ENCODE peak calls at places on chromosomes 3 and 15, in ten cellular contexts. One of them, this sample, is unnamed.

GRCh38 chr3:12677616-12678015 is 13.7 kb upstream of the RAF1 start:
- DNase-seq in transverse colon: no peak
- DNase-seq in NCI-H1417: no peak
- DNase-seq in stimulated activated CD8-positive, alpha-beta memory T cell treated with anti-CD3 and anti-CD28 coated beads, Interleukin-2, amount 100 ng/mL, for 1 hour: no peak
- DNase-seq in H9: no peak
- DNase-seq in activated T-helper 1 cell treated with anti-CD3 and anti-CD28 coated beads, Interleukin-2, amount 50 U/mL, for 16 hours: no peak
- DNase-seq in NCI-H82: peak
- DNase-seq in lung: no peak
- DNase-seq in stromal cell of bone marrow: no peak
- DNase-seq in B cell: no peak
- DNase-seq in this sample: no peak

GRCh38 chr3:126450744-126451143 is 24.9 kb downstream of the ZXDC start:
- DNase-seq in lung: no peak
- DNase-seq in B cell: no peak
- DNase-seq in NCI-H82: no peak
- DNase-seq in NCI-H1417: no peak
- DNase-seq in activated T-helper 1 cell treated with anti-CD3 and anti-CD28 coated beads, Interleukin-2, amount 50 U/mL, for 16 hours: no peak
- DNase-seq in transverse colon: no peak
- DNase-seq in stromal cell of bone marrow: no peak
- DNase-seq in stimulated activated CD8-positive, alpha-beta memory T cell treated with anti-CD3 and anti-CD28 coated beads, Interleukin-2, amount 100 ng/mL, for 1 hour: no peak
- DNase-seq in H9: no peak
- DNase-seq in this sample: no peak

GRCh38 chr15:52220896-52221660 is 29.9 kb upstream of the GNB5 start:
- DNase-seq in NCI-H82: no peak
- DNase-seq in H9: no peak
- DNase-seq in stromal cell of bone marrow: no peak
- DNase-seq in NCI-H1417: no peak
- DNase-seq in stimulated activated CD8-positive, alpha-beta memory T cell treated with anti-CD3 and anti-CD28 coated beads, Interleukin-2, amount 100 ng/mL, for 1 hour: no peak
- DNase-seq in lung: no peak
- DNase-seq in activated T-helper 1 cell treated with anti-CD3 and anti-CD28 coated beads, Interleukin-2, amount 50 U/mL, for 16 hours: no peak
- DNase-seq in transverse colon: no peak
- DNase-seq in B cell: peak
- DNase-seq in this sample: no peak

GRCh38 chr3:96814581-96815567 is at the start of gene EPHA6:
- DNase-seq in stromal cell of bone marrow: no peak
- DNase-seq in H9: peak
- DNase-seq in NCI-H1417: peak
- DNase-seq in B cell: peak
- DNase-seq in activated T-helper 1 cell treated with anti-CD3 and anti-CD28 coated beads, Interleukin-2, amount 50 U/mL, for 16 hours: no peak
- DNase-seq in lung: no peak
- DNase-seq in transverse colon: no peak
- DNase-seq in NCI-H82: peak
- DNase-seq in stimulated activated CD8-positive, alpha-beta memory T cell treated with anti-CD3 and anti-CD28 coated beads, Interleukin-2, amount 100 ng/mL, for 1 hour: no peak
- DNase-seq in this sample: no peak

GRCh38 chr15:76533995-76534394 is 197.4 kb downstream of the ISL2 start:
- DNase-seq in lung: no peak
- DNase-seq in B cell: no peak
- DNase-seq in NCI-H1417: no peak
- DNase-seq in H9: no peak
- DNase-seq in stromal cell of bone marrow: no peak
- DNase-seq in transverse colon: no peak
- DNase-seq in stimulated activated CD8-positive, alpha-beta memory T cell treated with anti-CD3 and anti-CD28 coated beads, Interleukin-2, amount 100 ng/mL, for 1 hour: no peak
- DNase-seq in activated T-helper 1 cell treated with anti-CD3 and anti-CD28 coated beads, Interleukin-2, amount 50 U/mL, for 16 hours: no peak
- DNase-seq in NCI-H82: no peak
- DNase-seq in this sample: no peak

GRCh38 chr15:90765489-90765888 is 48.3 kb downstream of the BLM start:
- DNase-seq in stromal cell of bone marrow: no peak
- DNase-seq in activated T-helper 1 cell treated with anti-CD3 and anti-CD28 coated beads, Interleukin-2, amount 50 U/mL, for 16 hours: no peak
- DNase-seq in B cell: no peak
- DNase-seq in NCI-H82: no peak
- DNase-seq in stimulated activated CD8-positive, alpha-beta memory T cell treated with anti-CD3 and anti-CD28 coated beads, Interleukin-2, amount 100 ng/mL, for 1 hour: no peak
- DNase-seq in NCI-H1417: no peak
- DNase-seq in transverse colon: no peak
- DNase-seq in H9: no peak
- DNase-seq in lung: no peak
- DNase-seq in this sample: no peak

GRCh38 chr3:122977645-122978466 is 49.7 kb downstream of the SEMA5B start:
- DNase-seq in B cell: no peak
- DNase-seq in NCI-H82: peak
- DNase-seq in stromal cell of bone marrow: no peak
- DNase-seq in stimulated activated CD8-positive, alpha-beta memory T cell treated with anti-CD3 and anti-CD28 coated beads, Interleukin-2, amount 100 ng/mL, for 1 hour: no peak
- DNase-seq in activated T-helper 1 cell treated with anti-CD3 and anti-CD28 coated beads, Interleukin-2, amount 50 U/mL, for 16 hours: no peak
- DNase-seq in lung: peak
- DNase-seq in H9: peak
- DNase-seq in transverse colon: no peak
- DNase-seq in NCI-H1417: no peak
- DNase-seq in this sample: no peak

GRCh38 chr3:158722108-158722507 is 10.1 kb downstream of the RARRES1 start:
- DNase-seq in B cell: no peak
- DNase-seq in transverse colon: no peak
- DNase-seq in activated T-helper 1 cell treated with anti-CD3 and anti-CD28 coated beads, Interleukin-2, amount 50 U/mL, for 16 hours: no peak
- DNase-seq in NCI-H1417: no peak
- DNase-seq in stimulated activated CD8-positive, alpha-beta memory T cell treated with anti-CD3 and anti-CD28 coated beads, Interleukin-2, amount 100 ng/mL, for 1 hour: no peak
- DNase-seq in NCI-H82: no peak
- DNase-seq in lung: no peak
- DNase-seq in H9: no peak
- DNase-seq in stromal cell of bone marrow: no peak
- DNase-seq in this sample: no peak

GRCh38 chr3:63043631-63044030 is 168.4 kb upstream of the CADPS start:
- DNase-seq in H9: no peak
- DNase-seq in stromal cell of bone marrow: no peak
- DNase-seq in lung: no peak
- DNase-seq in B cell: no peak
- DNase-seq in NCI-H82: no peak
- DNase-seq in activated T-helper 1 cell treated with anti-CD3 and anti-CD28 coated beads, Interleukin-2, amount 50 U/mL, for 16 hours: no peak
- DNase-seq in stimulated activated CD8-positive, alpha-beta memory T cell treated with anti-CD3 and anti-CD28 coated beads, Interleukin-2, amount 100 ng/mL, for 1 hour: no peak
- DNase-seq in NCI-H1417: no peak
- DNase-seq in transverse colon: peak
- DNase-seq in this sample: no peak

GRCh38 chr15:39472661-39473657 is 107.9 kb upstream of the THBS1 start:
- DNase-seq in transverse colon: peak
- DNase-seq in lung: peak
- DNase-seq in NCI-H82: no peak
- DNase-seq in B cell: no peak
- DNase-seq in stimulated activated CD8-positive, alpha-beta memory T cell treated with anti-CD3 and anti-CD28 coated beads, Interleukin-2, amount 100 ng/mL, for 1 hour: no peak
- DNase-seq in activated T-helper 1 cell treated with anti-CD3 and anti-CD28 coated beads, Interleukin-2, amount 50 U/mL, for 16 hours: no peak
- DNase-seq in stromal cell of bone marrow: peak
- DNase-seq in H9: no peak
- DNase-seq in NCI-H1417: no peak
- DNase-seq in this sample: no peak

GRCh38 chr15:66943456-66944095 is 121.8 kb upstream of the SMAD3 start:
- DNase-seq in transverse colon: peak
- DNase-seq in H9: no peak
- DNase-seq in activated T-helper 1 cell treated with anti-CD3 and anti-CD28 coated beads, Interleukin-2, amount 50 U/mL, for 16 hours: no peak
- DNase-seq in B cell: no peak
- DNase-seq in stimulated activated CD8-positive, alpha-beta memory T cell treated with anti-CD3 and anti-CD28 coated beads, Interleukin-2, amount 100 ng/mL, for 1 hour: no peak
- DNase-seq in lung: no peak
- DNase-seq in NCI-H1417: peak
- DNase-seq in stromal cell of bone marrow: no peak
- DNase-seq in NCI-H82: peak
- DNase-seq in this sample: no peak

GRCh38 chr3:48472673-48472922 is 26.1 kb downstream of the ATRIP start:
- DNase-seq in lung: no peak
- DNase-seq in H9: no peak
- DNase-seq in activated T-helper 1 cell treated with anti-CD3 and anti-CD28 coated beads, Interleukin-2, amount 50 U/mL, for 16 hours: no peak
- DNase-seq in stimulated activated CD8-positive, alpha-beta memory T cell treated with anti-CD3 and anti-CD28 coated beads, Interleukin-2, amount 100 ng/mL, for 1 hour: no peak
- DNase-seq in B cell: no peak
- DNase-seq in NCI-H82: no peak
- DNase-seq in NCI-H1417: no peak
- DNase-seq in stromal cell of bone marrow: no peak
- DNase-seq in transverse colon: no peak
- DNase-seq in this sample: no peak

GRCh38 chr3:133910422-133910821 is 14.7 kb upstream of the RAB6B start:
- DNase-seq in stimulated activated CD8-positive, alpha-beta memory T cell treated with anti-CD3 and anti-CD28 coated beads, Interleukin-2, amount 100 ng/mL, for 1 hour: no peak
- DNase-seq in NCI-H82: peak
- DNase-seq in activated T-helper 1 cell treated with anti-CD3 and anti-CD28 coated beads, Interleukin-2, amount 50 U/mL, for 16 hours: no peak
- DNase-seq in stromal cell of bone marrow: no peak
- DNase-seq in B cell: no peak
- DNase-seq in NCI-H1417: no peak
- DNase-seq in H9: no peak
- DNase-seq in transverse colon: no peak
- DNase-seq in lung: no peak
- DNase-seq in this sample: no peak

GRCh38 chr15:31511707-31512310 is 185.2 kb downstream of the KLF13 start:
- DNase-seq in H9: peak
- DNase-seq in lung: peak
- DNase-seq in NCI-H1417: no peak
- DNase-seq in stromal cell of bone marrow: no peak
- DNase-seq in NCI-H82: no peak
- DNase-seq in activated T-helper 1 cell treated with anti-CD3 and anti-CD28 coated beads, Interleukin-2, amount 50 U/mL, for 16 hours: no peak
- DNase-seq in transverse colon: no peak
- DNase-seq in B cell: peak
- DNase-seq in stimulated activated CD8-positive, alpha-beta memory T cell treated with anti-CD3 and anti-CD28 coated beads, Interleukin-2, amount 100 ng/mL, for 1 hour: no peak
- DNase-seq in this sample: peak

GRCh38 chr3:108590443-108590842 is 921 bp downstream of the DZIP3 start:
- DNase-seq in H9: no peak
- DNase-seq in NCI-H1417: peak
- DNase-seq in activated T-helper 1 cell treated with anti-CD3 and anti-CD28 coated beads, Interleukin-2, amount 50 U/mL, for 16 hours: no peak
- DNase-seq in transverse colon: no peak
- DNase-seq in B cell: peak
- DNase-seq in stromal cell of bone marrow: no peak
- DNase-seq in lung: no peak
- DNase-seq in stimulated activated CD8-positive, alpha-beta memory T cell treated with anti-CD3 and anti-CD28 coated beads, Interleukin-2, amount 100 ng/mL, for 1 hour: no peak
- DNase-seq in NCI-H82: peak
- DNase-seq in this sample: no peak

GRCh38 chr3:190059242-190059590 is 61.5 kb downstream of the P3H2 start:
- DNase-seq in NCI-H1417: no peak
- DNase-seq in B cell: no peak
- DNase-seq in H9: no peak
- DNase-seq in stromal cell of bone marrow: peak
- DNase-seq in activated T-helper 1 cell treated with anti-CD3 and anti-CD28 coated beads, Interleukin-2, amount 50 U/mL, for 16 hours: no peak
- DNase-seq in NCI-H82: no peak
- DNase-seq in transverse colon: no peak
- DNase-seq in stimulated activated CD8-positive, alpha-beta memory T cell treated with anti-CD3 and anti-CD28 coated beads, Interleukin-2, amount 100 ng/mL, for 1 hour: no peak
- DNase-seq in lung: no peak
- DNase-seq in this sample: no peak

GRCh38 chr15:99125061-99125990 is 20.4 kb downstream of the SYNM start:
- DNase-seq in B cell: no peak
- DNase-seq in lung: no peak
- DNase-seq in stimulated activated CD8-positive, alpha-beta memory T cell treated with anti-CD3 and anti-CD28 coated beads, Interleukin-2, amount 100 ng/mL, for 1 hour: no peak
- DNase-seq in NCI-H1417: no peak
- DNase-seq in stromal cell of bone marrow: peak
- DNase-seq in transverse colon: no peak
- DNase-seq in H9: no peak
- DNase-seq in activated T-helper 1 cell treated with anti-CD3 and anti-CD28 coated beads, Interleukin-2, amount 50 U/mL, for 16 hours: no peak
- DNase-seq in NCI-H82: no peak
- DNase-seq in this sample: no peak

GRCh38 chr3:171044828-171045793 is 18.6 kb upstream of the SLC2A2 start:
- DNase-seq in stromal cell of bone marrow: peak
- DNase-seq in transverse colon: no peak
- DNase-seq in lung: peak
- DNase-seq in stimulated activated CD8-positive, alpha-beta memory T cell treated with anti-CD3 and anti-CD28 coated beads, Interleukin-2, amount 100 ng/mL, for 1 hour: no peak
- DNase-seq in NCI-H1417: no peak
- DNase-seq in NCI-H82: no peak
- DNase-seq in B cell: no peak
- DNase-seq in activated T-helper 1 cell treated with anti-CD3 and anti-CD28 coated beads, Interleukin-2, amount 50 U/mL, for 16 hours: no peak
- DNase-seq in H9: no peak
- DNase-seq in this sample: no peak

GRCh38 chr3:115790759-115791158 is 167.4 kb downstream of the GAP43 start:
- DNase-seq in H9: no peak
- DNase-seq in lung: no peak
- DNase-seq in transverse colon: no peak
- DNase-seq in NCI-H1417: no peak
- DNase-seq in stimulated activated CD8-positive, alpha-beta memory T cell treated with anti-CD3 and anti-CD28 coated beads, Interleukin-2, amount 100 ng/mL, for 1 hour: peak
- DNase-seq in B cell: no peak
- DNase-seq in activated T-helper 1 cell treated with anti-CD3 and anti-CD28 coated beads, Interleukin-2, amount 50 U/mL, for 16 hours: peak
- DNase-seq in NCI-H82: no peak
- DNase-seq in stromal cell of bone marrow: peak
- DNase-seq in this sample: no peak

GRCh38 chr15:57334257-57334656 is 42.0 kb upstream of the CGNL1 start:
- DNase-seq in H9: no peak
- DNase-seq in transverse colon: no peak
- DNase-seq in NCI-H82: no peak
- DNase-seq in stimulated activated CD8-positive, alpha-beta memory T cell treated with anti-CD3 and anti-CD28 coated beads, Interleukin-2, amount 100 ng/mL, for 1 hour: no peak
- DNase-seq in stromal cell of bone marrow: no peak
- DNase-seq in NCI-H1417: no peak
- DNase-seq in B cell: no peak
- DNase-seq in activated T-helper 1 cell treated with anti-CD3 and anti-CD28 coated beads, Interleukin-2, amount 50 U/mL, for 16 hours: no peak
- DNase-seq in lung: peak
- DNase-seq in this sample: no peak

GRCh38 chr3:31039145-31039544 is 144.7 kb upstream of the GADL1 start:
- DNase-seq in transverse colon: no peak
- DNase-seq in stromal cell of bone marrow: no peak
- DNase-seq in activated T-helper 1 cell treated with anti-CD3 and anti-CD28 coated beads, Interleukin-2, amount 50 U/mL, for 16 hours: no peak
- DNase-seq in stimulated activated CD8-positive, alpha-beta memory T cell treated with anti-CD3 and anti-CD28 coated beads, Interleukin-2, amount 100 ng/mL, for 1 hour: no peak
- DNase-seq in B cell: no peak
- DNase-seq in NCI-H1417: no peak
- DNase-seq in NCI-H82: no peak
- DNase-seq in H9: no peak
- DNase-seq in lung: no peak
- DNase-seq in this sample: no peak

GRCh38 chr15:44595656-44596510 is 58.9 kb downstream of the EIF3J start:
- DNase-seq in lung: no peak
- DNase-seq in stimulated activated CD8-positive, alpha-beta memory T cell treated with anti-CD3 and anti-CD28 coated beads, Interleukin-2, amount 100 ng/mL, for 1 hour: no peak
- DNase-seq in activated T-helper 1 cell treated with anti-CD3 and anti-CD28 coated beads, Interleukin-2, amount 50 U/mL, for 16 hours: no peak
- DNase-seq in H9: no peak
- DNase-seq in NCI-H1417: no peak
- DNase-seq in stromal cell of bone marrow: no peak
- DNase-seq in B cell: no peak
- DNase-seq in NCI-H82: no peak
- DNase-seq in transverse colon: no peak
- DNase-seq in this sample: no peak

GRCh38 chr15:68868296-68868695 is 47.6 kb upstream of the ANP32A start:
- DNase-seq in stromal cell of bone marrow: no peak
- DNase-seq in H9: no peak
- DNase-seq in NCI-H1417: no peak
- DNase-seq in stimulated activated CD8-positive, alpha-beta memory T cell treated with anti-CD3 and anti-CD28 coated beads, Interleukin-2, amount 100 ng/mL, for 1 hour: no peak
- DNase-seq in transverse colon: no peak
- DNase-seq in activated T-helper 1 cell treated with anti-CD3 and anti-CD28 coated beads, Interleukin-2, amount 50 U/mL, for 16 hours: no peak
- DNase-seq in B cell: no peak
- DNase-seq in NCI-H82: peak
- DNase-seq in lung: no peak
- DNase-seq in this sample: no peak

GRCh38 chr3:112382543-112383160 is 49.7 kb downstream of the CD200 start:
- DNase-seq in transverse colon: no peak
- DNase-seq in stimulated activated CD8-positive, alpha-beta memory T cell treated with anti-CD3 and anti-CD28 coated beads, Interleukin-2, amount 100 ng/mL, for 1 hour: no peak
- DNase-seq in activated T-helper 1 cell treated with anti-CD3 and anti-CD28 coated beads, Interleukin-2, amount 50 U/mL, for 16 hours: no peak
- DNase-seq in stromal cell of bone marrow: no peak
- DNase-seq in lung: no peak
- DNase-seq in NCI-H82: no peak
- DNase-seq in H9: no peak
- DNase-seq in B cell: no peak
- DNase-seq in NCI-H1417: no peak
- DNase-seq in this sample: no peak

GRCh38 chr15:58065011-58065444 is 483 bp downstream of the ALDH1A2 start:
- DNase-seq in stromal cell of bone marrow: no peak
- DNase-seq in NCI-H82: peak
- DNase-seq in transverse colon: peak
- DNase-seq in activated T-helper 1 cell treated with anti-CD3 and anti-CD28 coated beads, Interleukin-2, amount 50 U/mL, for 16 hours: no peak
- DNase-seq in H9: peak
- DNase-seq in NCI-H1417: no peak
- DNase-seq in lung: no peak
- DNase-seq in stimulated activated CD8-positive, alpha-beta memory T cell treated with anti-CD3 and anti-CD28 coated beads, Interleukin-2, amount 100 ng/mL, for 1 hour: no peak
- DNase-seq in B cell: peak
- DNase-seq in this sample: peak

GRCh38 chr3:123110953-123111615 is 44.3 kb downstream of the PDIA5 start:
- DNase-seq in B cell: peak
- DNase-seq in lung: no peak
- DNase-seq in H9: no peak
- DNase-seq in transverse colon: no peak
- DNase-seq in NCI-H82: peak
- DNase-seq in activated T-helper 1 cell treated with anti-CD3 and anti-CD28 coated beads, Interleukin-2, amount 50 U/mL, for 16 hours: no peak
- DNase-seq in NCI-H1417: no peak
- DNase-seq in stromal cell of bone marrow: no peak
- DNase-seq in stimulated activated CD8-positive, alpha-beta memory T cell treated with anti-CD3 and anti-CD28 coated beads, Interleukin-2, amount 100 ng/mL, for 1 hour: no peak
- DNase-seq in this sample: no peak

GRCh38 chr3:124761935-124762334 is 31.7 kb downstream of the UMPS start:
- DNase-seq in B cell: no peak
- DNase-seq in lung: no peak
- DNase-seq in H9: no peak
- DNase-seq in NCI-H1417: no peak
- DNase-seq in activated T-helper 1 cell treated with anti-CD3 and anti-CD28 coated beads, Interleukin-2, amount 50 U/mL, for 16 hours: no peak
- DNase-seq in stromal cell of bone marrow: no peak
- DNase-seq in NCI-H82: no peak
- DNase-seq in stimulated activated CD8-positive, alpha-beta memory T cell treated with anti-CD3 and anti-CD28 coated beads, Interleukin-2, amount 100 ng/mL, for 1 hour: no peak
- DNase-seq in transverse colon: no peak
- DNase-seq in this sample: no peak

GRCh38 chr3:110180733-110181132 is 843.4 kb upstream of the DPPA4 start:
- DNase-seq in lung: no peak
- DNase-seq in H9: no peak
- DNase-seq in stromal cell of bone marrow: peak
- DNase-seq in transverse colon: no peak
- DNase-seq in NCI-H1417: no peak
- DNase-seq in activated T-helper 1 cell treated with anti-CD3 and anti-CD28 coated beads, Interleukin-2, amount 50 U/mL, for 16 hours: no peak
- DNase-seq in stimulated activated CD8-positive, alpha-beta memory T cell treated with anti-CD3 and anti-CD28 coated beads, Interleukin-2, amount 100 ng/mL, for 1 hour: no peak
- DNase-seq in B cell: no peak
- DNase-seq in NCI-H82: no peak
- DNase-seq in this sample: no peak

This sample was measured in GM06990.